ENCODE peak calls at places on chromosomes 2 and 18, in four cellular contexts. H, C, J and T are unnamed samples.

GRCh38 chr2:216583157-216583556 is 50.1 kb upstream of the IGFBP2 start:
- DNase-seq in C (no peak), J (no peak), H (peak), T (no peak)

GRCh38 chr18:80171190-80171872 is 62.3 kb downstream of the ADNP2 start:
- DNase-seq in J (peak), C (no peak), H (peak), T (peak)

GRCh38 chr2:107358362-107358761 is 468.3 kb upstream of the RGPD4 start:
- DNase-seq in H (no peak), J (no peak), C (no peak), T (no peak)

GRCh38 chr2:132416080-132416911 is at the start of gene GPR39:
- DNase-seq in C (no peak), J (peak), H (peak), T (peak)

GRCh38 chr2:88016086-88016947 is at the start of gene RNU2-63P:
- DNase-seq in C (peak), J (peak), H (peak), T (peak)

GRCh38 chr2:71609958-71610357 is 156.6 kb downstream of the DYSF start:
- DNase-seq in H (peak), C (no peak), J (no peak), T (no peak)

GRCh38 chr18:23114171-23114881 is 21.0 kb upstream of the CABLES1 start:
- DNase-seq in C (no peak), H (no peak), J (no peak), T (no peak)

GRCh38 chr2:43452318-43452731 is 143.5 kb downstream of the THADA start:
- DNase-seq in J (no peak), H (no peak), C (no peak), T (no peak)

GRCh38 chr2:211928186-211928585 is 610.4 kb downstream of the ERBB4 start:
- DNase-seq in H (peak), C (no peak), J (no peak), T (no peak)